ENCODE peak calls at places on chromosomes 4 and X, in four cellular contexts. Z, Y, P and G are unnamed samples.

GRCh38 chr4:36979494-36979893 is 265.0 kb upstream of the NWD2 start:
- DNase-seq in P (no peak), Y (no peak), Z (no peak), G (no peak)

GRCh38 chrX:132226169-132226568 is 6.9 kb upstream of the RAP2C start:
- DNase-seq in Z (no peak), Y (peak; percentile 38), P (no peak), G (no peak)

GRCh38 chr4:35725131-35725530 is 519.2 kb downstream of the ARAP2 start:
- DNase-seq in Z (no peak), P (no peak), Y (peak; percentile 77), G (no peak)

GRCh38 chrX:114800719-114801118 is 216.7 kb downstream of the IL13RA2 start:
- DNase-seq in P (no peak), Z (no peak), Y (no peak), G (no peak)

GRCh38 chr4:88204882-88205281 is 46.4 kb upstream of the ABCG2 start:
- DNase-seq in Y (no peak), P (no peak), Z (no peak), G (no peak)

GRCh38 chr4:75800972-75801371 is 76.6 kb downstream of the USO1 start:
- DNase-seq in Y (no peak), Z (no peak), P (no peak), G (no peak)

GRCh38 chr4:25875281-25875745 is 12.5 kb upstream of the SEL1L3 start:
- DNase-seq in Z (no peak), P (no peak), Y (no peak), G (no peak)

GRCh38 chr4:76930721-76931481 is 18.7 kb upstream of the SEPTIN11 start:
- DNase-seq in P (no peak), Y (no peak), Z (no peak), G (no peak)

GRCh38 chr4:19187104-19187503 is 1064.6 kb upstream of the SLIT2 start:
- DNase-seq in P (no peak), Z (no peak), Y (no peak), G (no peak)

GRCh38 chr4:145788765-145789164 is 108.8 kb downstream of the C4orf51 start:
- DNase-seq in Y (no peak), Z (no peak), P (no peak), G (no peak)

GRCh38 chrX:120213438-120214265 is 37.0 kb upstream of the ZBTB33 start:
- DNase-seq in Z (peak; percentile 67), Y (peak; percentile 76), P (peak; percentile 36), G (no peak)

GRCh38 chr4:78659264-78659663 is 107.7 kb downstream of the ANXA3 start:
- DNase-seq in Z (no peak), P (no peak), Y (no peak), G (no peak)

DNA sequence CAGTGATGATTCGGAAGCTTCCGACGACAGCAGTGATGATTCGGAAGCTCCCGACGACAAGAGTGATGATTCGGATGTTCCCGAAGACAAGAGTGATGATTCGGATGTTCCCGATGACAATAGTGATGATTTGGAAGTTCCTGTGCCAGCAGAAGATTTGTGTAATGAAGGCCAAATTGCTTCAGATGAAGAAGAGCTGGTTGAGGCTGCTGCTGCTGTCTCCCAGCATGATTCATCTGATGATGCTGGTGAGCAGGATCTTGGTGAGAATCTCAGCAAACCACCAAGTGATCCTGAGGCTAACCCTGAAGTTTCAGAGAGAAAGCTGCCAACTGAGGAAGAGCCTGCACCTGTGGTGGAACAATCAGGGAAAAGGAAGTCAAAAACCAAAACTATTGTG is 14.2 kb downstream of the CXCR3 start:
- DNase-seq in P (no peak), Z (no peak), Y (no peak), G (no peak)
- H3K36me3 ChIP-seq in P (peaks cover 56% of the 10 kb centered on the region), Z (peaks cover 83% of the 10 kb centered on the region), Y (no peaks in the 10 kb centered on the region), G (peaks cover 15% of the 10 kb centered on the region)

GRCh38 chr4:38132843-38133662 is 172.9 kb downstream of the PTTG2 start:
- DNase-seq in Z (no peak), P (no peak), Y (no peak), G (no peak)

GRCh38 chr4:38132140-38132673 is 172.0 kb downstream of the PTTG2 start:
- DNase-seq in P (peak; percentile 69), Y (peak; percentile 48), Z (no peak), G (peak; percentile 57)

GRCh38 chr4:38135201-38135600 is 175.0 kb downstream of the PTTG2 start:
- DNase-seq in Y (no peak), Z (no peak), P (no peak), G (no peak)

GRCh38 chr4:38131371-38132139 is 171.4 kb downstream of the PTTG2 start:
- DNase-seq in Y (peak; percentile 80), P (no peak), Z (no peak), G (no peak)

DNA sequence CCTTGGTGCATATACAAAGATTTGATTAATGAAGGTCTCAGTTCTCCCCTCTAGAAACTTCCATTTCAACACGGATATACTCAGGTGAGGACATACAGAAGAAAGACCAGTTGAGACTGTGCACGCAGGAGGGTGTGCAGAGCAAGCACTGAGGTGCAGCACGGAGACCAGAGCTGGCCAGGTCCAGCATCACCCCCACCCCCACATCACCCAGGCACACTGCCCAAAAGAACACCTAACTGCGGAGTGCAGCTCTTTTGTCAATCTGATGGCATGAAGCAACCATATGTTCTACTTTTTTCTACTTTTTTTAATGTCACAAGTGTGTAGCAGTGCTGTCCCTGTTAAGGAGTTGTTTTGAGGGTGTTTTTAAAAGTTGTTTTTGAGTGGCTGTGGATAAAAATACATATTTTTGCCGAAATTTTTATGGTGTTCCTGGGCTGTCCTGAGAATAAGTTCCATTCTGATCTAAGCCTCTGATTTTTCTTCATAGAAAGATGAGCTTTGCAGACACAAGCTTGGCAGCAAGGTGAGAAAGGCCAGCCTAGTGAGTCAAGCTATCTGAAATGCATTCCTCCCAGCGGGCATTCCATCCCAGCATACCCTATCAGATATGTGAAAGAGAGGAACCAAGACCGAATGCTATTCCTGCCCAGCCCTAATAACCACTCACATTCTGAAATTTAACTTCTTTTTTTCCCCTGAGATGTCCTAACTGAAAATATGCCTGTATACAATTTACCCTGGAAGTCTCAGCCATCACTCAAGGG is 173.7 kb downstream of the PTTG2 start:
- DNase-seq in Y (no peak), P (no peak), Z (no peak), G (no peak)
- H3K36me3 ChIP-seq in Y (peaks cover 6% of the 10 kb centered on the region), P (peaks cover 72% of the 10 kb centered on the region), Z (peaks cover 50% of the 10 kb centered on the region), G (peaks cover 43% of the 10 kb centered on the region)

GRCh38 chr4:879730-880079 is 52.4 kb downstream of the GAK start:
- DNase-seq in Y (no peak), Z (no peak), P (no peak), G (no peak)

GRCh38 chr4:881709-882108 is 50.4 kb downstream of the GAK start:
- DNase-seq in P (no peak), Z (no peak), Y (no peak), G (no peak)

GRCh38 chr4:882646-883045 is 49.5 kb downstream of the GAK start:
- DNase-seq in Y (no peak), P (no peak), Z (no peak), G (no peak)

GRCh38 chr4:878796-879729 is 53.1 kb downstream of the GAK start:
- DNase-seq in Z (no peak), P (no peak), Y (no peak), G (no peak)

DNA sequence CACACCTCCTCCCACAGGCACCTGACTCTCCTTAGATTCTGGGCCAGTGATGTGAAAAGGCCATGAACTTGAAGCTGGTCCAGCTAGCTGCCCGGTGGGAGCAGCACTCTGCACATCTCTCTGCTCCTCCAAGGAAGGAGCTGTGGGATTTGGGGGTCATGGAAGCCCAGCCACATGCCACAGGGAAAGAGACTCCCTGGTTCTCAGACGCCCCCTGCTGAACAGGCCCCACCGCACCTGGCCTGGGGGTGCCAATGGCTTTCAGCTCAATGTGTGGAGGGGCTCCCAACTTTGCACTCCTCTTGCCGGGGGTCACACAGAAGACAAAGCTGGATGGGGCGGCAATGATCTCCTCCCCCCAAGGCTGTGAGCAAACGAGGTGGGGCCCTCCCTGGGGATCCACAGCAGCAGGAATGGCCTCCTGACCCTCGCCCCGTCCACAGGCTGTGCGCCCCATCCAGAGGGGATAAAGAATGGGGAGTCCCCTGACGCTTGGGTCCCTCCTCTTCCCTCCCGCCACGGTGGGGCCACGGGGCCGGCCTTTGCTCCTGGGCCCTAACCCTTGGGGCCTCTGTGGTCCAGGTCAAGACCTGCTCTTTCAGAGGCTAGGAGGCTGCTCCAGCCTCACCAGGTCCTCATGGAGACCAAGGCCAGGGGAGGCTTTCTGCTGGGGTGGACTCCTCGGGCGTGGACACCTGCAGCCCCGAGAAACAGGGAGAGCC is 51.3 kb downstream of the GAK start:
- DNase-seq in Y (no peak), Z (no peak), P (no peak), G (no peak)
- H3K36me3 ChIP-seq in Y (no peaks in the 10 kb centered on the region), Z (peaks cover 100% of the 10 kb centered on the region), P (peaks cover 96% of the 10 kb centered on the region), G (peaks cover 49% of the 10 kb centered on the region)

GRCh38 chr4:148015468-148015867 is 283.6 kb downstream of the ARHGAP10 start:
- DNase-seq in Z (no peak), Y (no peak), P (no peak), G (no peak)
- H3K36me3 ChIP-seq in Z (no peaks in the 10 kb centered on the region), Y (no peaks in the 10 kb centered on the region), P (no peaks in the 10 kb centered on the region), G (no peaks in the 10 kb centered on the region)